ENCODE peak calls at places on chromosomes 13 and 19, in nine cellular contexts. One of them, this sample, is unnamed.
A peak's percentile ranks its signal among the peaks of the same experiment; 100 is the strongest.

GRCh38 chr13:110360598-110360997 is 53.5 kb downstream of the COL4A2 start:
- DNase-seq in PC-9: no peak
- DNase-seq in psoas muscle: no peak
- DNase-seq in neural progenitor cell: peak; percentile 48
- DNase-seq in tibial nerve: no peak
- DNase-seq in CD4-positive, alpha-beta T cell: no peak
- DNase-seq in breast epithelium: no peak
- DNase-seq in transverse colon: no peak
- DNase-seq in astrocyte: no peak
- DNase-seq in this sample: no peak

GRCh38 chr13:111854403-111854802 is 212.5 kb upstream of the SOX1 start:
- DNase-seq in PC-9: no peak
- DNase-seq in psoas muscle: no peak
- DNase-seq in neural progenitor cell: no peak
- DNase-seq in tibial nerve: no peak
- DNase-seq in CD4-positive, alpha-beta T cell: no peak
- DNase-seq in breast epithelium: no peak
- DNase-seq in transverse colon: no peak
- DNase-seq in astrocyte: no peak
- DNase-seq in this sample: no peak

GRCh38 chr19:14439014-14439413 is 5.9 kb downstream of the PKN1 start:
- DNase-seq in PC-9: no peak
- DNase-seq in psoas muscle: no peak
- DNase-seq in neural progenitor cell: no peak
- DNase-seq in tibial nerve: no peak
- DNase-seq in CD4-positive, alpha-beta T cell: no peak
- DNase-seq in breast epithelium: no peak
- DNase-seq in transverse colon: no peak
- DNase-seq in astrocyte: no peak
- DNase-seq in this sample: no peak

GRCh38 chr13:72983085-72983768 is 75.6 kb upstream of the KLF5 start:
- DNase-seq in PC-9: no peak
- DNase-seq in psoas muscle: no peak
- DNase-seq in neural progenitor cell: no peak
- DNase-seq in tibial nerve: no peak
- DNase-seq in CD4-positive, alpha-beta T cell: no peak
- DNase-seq in breast epithelium: no peak
- DNase-seq in transverse colon: peak; percentile 45
- DNase-seq in astrocyte: peak; percentile 13
- DNase-seq in this sample: peak; percentile 63

GRCh38 chr13:77429320-77430142 is 102.6 kb upstream of the MYCBP2 start:
- DNase-seq in PC-9: no peak
- DNase-seq in psoas muscle: no peak
- DNase-seq in neural progenitor cell: no peak
- DNase-seq in tibial nerve: no peak
- DNase-seq in CD4-positive, alpha-beta T cell: no peak
- DNase-seq in breast epithelium: no peak
- DNase-seq in transverse colon: no peak
- DNase-seq in astrocyte: peak; percentile 71
- DNase-seq in this sample: no peak

GRCh38 chr13:93180376-93180966 is 46.1 kb upstream of the GPC6 start:
- DNase-seq in PC-9: no peak
- DNase-seq in psoas muscle: no peak
- DNase-seq in neural progenitor cell: no peak
- DNase-seq in tibial nerve: no peak
- DNase-seq in CD4-positive, alpha-beta T cell: no peak
- DNase-seq in breast epithelium: no peak
- DNase-seq in transverse colon: no peak
- DNase-seq in astrocyte: peak; percentile 96
- DNase-seq in this sample: no peak

GRCh38 chr13:111398715-111399299 is 78.4 kb downstream of the TEX29 start:
- DNase-seq in PC-9: no peak
- DNase-seq in psoas muscle: no peak
- DNase-seq in neural progenitor cell: no peak
- DNase-seq in tibial nerve: no peak
- DNase-seq in CD4-positive, alpha-beta T cell: no peak
- DNase-seq in breast epithelium: no peak
- DNase-seq in transverse colon: no peak
- DNase-seq in astrocyte: no peak
- DNase-seq in this sample: no peak

GRCh38 chr19:328025-328505 is 16.5 kb downstream of the MIER2 start:
- DNase-seq in PC-9: no peak
- DNase-seq in psoas muscle: no peak
- DNase-seq in neural progenitor cell: no peak
- DNase-seq in tibial nerve: no peak
- DNase-seq in CD4-positive, alpha-beta T cell: no peak
- DNase-seq in breast epithelium: no peak
- DNase-seq in transverse colon: no peak
- DNase-seq in astrocyte: no peak
- DNase-seq in this sample: no peak

GRCh38 chr13:20129076-20129475 is 31.8 kb downstream of the GJA3 start:
- DNase-seq in PC-9: no peak
- DNase-seq in psoas muscle: no peak
- DNase-seq in neural progenitor cell: no peak
- DNase-seq in tibial nerve: no peak
- DNase-seq in CD4-positive, alpha-beta T cell: no peak
- DNase-seq in breast epithelium: no peak
- DNase-seq in transverse colon: no peak
- DNase-seq in astrocyte: no peak
- DNase-seq in this sample: no peak

GRCh38 chr13:20127263-20127562 is 33.6 kb downstream of the GJA3 start:
- DNase-seq in PC-9: no peak
- DNase-seq in psoas muscle: no peak
- DNase-seq in neural progenitor cell: no peak
- DNase-seq in tibial nerve: no peak
- DNase-seq in CD4-positive, alpha-beta T cell: no peak
- DNase-seq in breast epithelium: no peak
- DNase-seq in transverse colon: no peak
- DNase-seq in astrocyte: no peak
- DNase-seq in this sample: no peak

GRCh38 chr13:20126460-20127262 is 34.2 kb downstream of the GJA3 start:
- DNase-seq in PC-9: no peak
- DNase-seq in psoas muscle: no peak
- DNase-seq in neural progenitor cell: no peak
- DNase-seq in tibial nerve: no peak
- DNase-seq in CD4-positive, alpha-beta T cell: no peak
- DNase-seq in breast epithelium: no peak
- DNase-seq in transverse colon: no peak
- DNase-seq in astrocyte: no peak
- DNase-seq in this sample: no peak

GRCh38 chr13:20128459-20128927 is 32.4 kb downstream of the GJA3 start:
- DNase-seq in PC-9: no peak
- DNase-seq in psoas muscle: no peak
- DNase-seq in neural progenitor cell: peak; percentile 51
- DNase-seq in tibial nerve: no peak
- DNase-seq in CD4-positive, alpha-beta T cell: no peak
- DNase-seq in breast epithelium: no peak
- DNase-seq in transverse colon: peak; percentile 41
- DNase-seq in astrocyte: no peak
- DNase-seq in this sample: no peak

GRCh38 chr13:20127563-20128458 is 33.0 kb downstream of the GJA3 start:
- DNase-seq in PC-9: peak; percentile 57
- DNase-seq in psoas muscle: peak; percentile 83
- DNase-seq in neural progenitor cell: peak; percentile 74
- DNase-seq in tibial nerve: peak; percentile 26
- DNase-seq in CD4-positive, alpha-beta T cell: peak; percentile 28
- DNase-seq in breast epithelium: peak; percentile 60
- DNase-seq in transverse colon: peak; percentile 77
- DNase-seq in astrocyte: peak; percentile 47
- DNase-seq in this sample: peak; percentile 80
- TF ChIP-seq CTCF in PC-9: peak; percentile 43
- TF ChIP-seq CTCF in psoas muscle: peak; percentile 42
- TF ChIP-seq CTCF in neural progenitor cell: peak; percentile 57
- TF ChIP-seq CTCF in tibial nerve: peak; percentile 52
- TF ChIP-seq CTCF in CD4-positive, alpha-beta T cell: peak; percentile 29
- TF ChIP-seq CTCF in breast epithelium: no peak
- TF ChIP-seq CTCF in transverse colon: peak; percentile 42
- TF ChIP-seq CTCF in astrocyte: no peak
- TF ChIP-seq CTCF in this sample: peak; percentile 45

DNA sequence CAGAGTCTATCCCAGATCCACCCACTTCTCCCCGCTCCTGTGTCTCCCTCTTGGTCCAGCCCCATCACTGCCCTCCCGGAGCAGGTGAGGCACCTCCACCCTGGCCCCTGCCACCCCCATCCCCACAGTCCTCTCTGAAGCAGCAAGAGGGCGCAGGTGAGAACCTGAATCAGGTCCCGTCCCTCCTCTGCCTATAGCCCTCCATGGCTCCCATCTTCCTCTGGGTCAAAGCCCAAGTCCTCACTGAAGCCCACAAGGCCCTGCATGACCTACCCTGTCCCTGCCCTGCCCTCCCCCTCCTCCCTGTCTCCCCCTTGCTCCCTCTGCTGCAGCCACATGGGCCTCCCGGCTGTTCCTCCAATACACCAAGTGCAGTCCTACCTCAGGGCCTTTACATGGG is 10.8 kb upstream of the ZNRF4 start:
- DNase-seq in PC-9: no peak
- DNase-seq in psoas muscle: no peak
- DNase-seq in neural progenitor cell: no peak
- DNase-seq in tibial nerve: no peak
- DNase-seq in CD4-positive, alpha-beta T cell: no peak
- DNase-seq in breast epithelium: no peak
- DNase-seq in transverse colon: no peak
- DNase-seq in astrocyte: no peak
- DNase-seq in this sample: no peak
- H3K27me3 ChIP-seq in PC-9: peaks cover 2% of the 10 kb centered on the region
- H3K27me3 ChIP-seq in psoas muscle: peaks cover 22% of the 10 kb centered on the region
- H3K27me3 ChIP-seq in neural progenitor cell: peaks cover 29% of the 10 kb centered on the region
- H3K27me3 ChIP-seq in tibial nerve: no peaks in the 10 kb centered on the region
- H3K27me3 ChIP-seq in CD4-positive, alpha-beta T cell: peaks cover 3% of the 10 kb centered on the region
- H3K27me3 ChIP-seq in breast epithelium: peaks cover 28% of the 10 kb centered on the region
- H3K27me3 ChIP-seq in transverse colon: peaks cover 25% of the 10 kb centered on the region
- H3K27me3 ChIP-seq in astrocyte: peaks cover 10% of the 10 kb centered on the region
- H3K27me3 ChIP-seq in this sample: peaks cover 15% of the 10 kb centered on the region

GRCh38 chr19:33488826-33489225 is 32.8 kb downstream of the PEPD start:
- DNase-seq in PC-9: no peak
- DNase-seq in psoas muscle: no peak
- DNase-seq in neural progenitor cell: no peak
- DNase-seq in tibial nerve: no peak
- DNase-seq in CD4-positive, alpha-beta T cell: no peak
- DNase-seq in breast epithelium: no peak
- DNase-seq in transverse colon: no peak
- DNase-seq in astrocyte: no peak
- DNase-seq in this sample: peak; percentile 38

GRCh38 chr19:33486407-33486806 is 35.2 kb downstream of the PEPD start:
- DNase-seq in PC-9: no peak
- DNase-seq in psoas muscle: no peak
- DNase-seq in neural progenitor cell: no peak
- DNase-seq in tibial nerve: no peak
- DNase-seq in CD4-positive, alpha-beta T cell: no peak
- DNase-seq in breast epithelium: no peak
- DNase-seq in transverse colon: no peak
- DNase-seq in astrocyte: no peak
- DNase-seq in this sample: peak; percentile 28

GRCh38 chr19:33490041-33490451 is 31.5 kb downstream of the PEPD start:
- DNase-seq in PC-9: no peak
- DNase-seq in psoas muscle: no peak
- DNase-seq in neural progenitor cell: no peak
- DNase-seq in tibial nerve: no peak
- DNase-seq in CD4-positive, alpha-beta T cell: no peak
- DNase-seq in breast epithelium: peak; percentile 43
- DNase-seq in transverse colon: no peak
- DNase-seq in astrocyte: no peak
- DNase-seq in this sample: peak; percentile 34

GRCh38 chr19:33486936-33487793 is 34.4 kb downstream of the PEPD start:
- DNase-seq in PC-9: no peak
- DNase-seq in psoas muscle: peak; percentile 65
- DNase-seq in neural progenitor cell: no peak
- DNase-seq in tibial nerve: no peak
- DNase-seq in CD4-positive, alpha-beta T cell: no peak
- DNase-seq in breast epithelium: no peak
- DNase-seq in transverse colon: no peak
- DNase-seq in astrocyte: no peak
- DNase-seq in this sample: peak; percentile 28

DNA sequence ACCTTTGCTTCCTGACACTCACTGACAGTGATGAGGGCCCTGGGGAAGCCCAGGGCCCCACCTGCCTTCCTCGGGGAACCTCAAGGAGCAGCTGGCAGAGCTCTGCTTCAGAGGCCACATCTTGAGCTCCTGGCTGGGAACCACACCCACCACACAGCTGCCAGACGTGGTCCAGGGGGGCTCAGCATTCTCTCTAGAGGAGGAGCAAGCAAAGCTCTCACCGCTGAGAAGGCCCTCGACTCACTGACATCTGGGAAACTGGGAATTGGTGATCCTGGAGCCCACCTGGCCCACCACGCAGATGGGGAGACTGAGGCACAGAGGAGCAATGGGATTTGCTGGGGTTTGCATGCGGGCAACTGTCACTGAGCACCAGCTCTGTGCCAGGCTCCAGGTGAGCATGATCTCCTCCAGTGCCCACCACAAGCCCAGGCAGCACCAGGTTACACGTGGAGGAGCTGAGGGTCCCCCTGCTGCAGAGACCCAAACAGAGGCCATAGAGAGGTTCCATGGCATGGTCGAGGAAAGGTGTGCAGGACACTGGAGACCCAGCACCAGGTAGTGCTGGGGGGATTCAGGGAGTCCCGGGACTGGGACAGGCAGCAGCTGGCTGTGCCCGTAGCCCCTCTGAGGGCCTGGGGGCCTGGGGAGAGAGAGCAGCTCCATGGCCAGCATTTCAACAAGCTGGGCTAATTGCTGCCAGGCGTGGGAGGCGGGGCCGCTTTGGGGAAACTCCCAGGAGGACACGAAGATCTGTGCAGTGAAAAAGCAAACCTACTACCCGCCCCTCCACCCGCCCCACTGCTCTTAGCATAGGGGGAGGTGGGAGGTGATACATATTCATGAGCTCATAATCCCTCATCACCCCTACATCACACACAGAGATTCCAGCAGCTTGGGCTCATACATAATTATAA is 33.4 kb downstream of the PEPD start:
- DNase-seq in PC-9: no peak
- DNase-seq in psoas muscle: no peak
- DNase-seq in neural progenitor cell: no peak
- DNase-seq in tibial nerve: no peak
- DNase-seq in CD4-positive, alpha-beta T cell: no peak
- DNase-seq in breast epithelium: no peak
- DNase-seq in transverse colon: no peak
- DNase-seq in astrocyte: no peak
- DNase-seq in this sample: peak; percentile 35
- H3K27ac ChIP-seq in PC-9: no peak overlapping the region
- H3K27ac ChIP-seq in psoas muscle: no peak overlapping the region
- H3K27ac ChIP-seq in neural progenitor cell: no peak overlapping the region
- H3K27ac ChIP-seq in tibial nerve: no peak overlapping the region
- H3K27ac ChIP-seq in CD4-positive, alpha-beta T cell: no peak overlapping the region
- H3K27ac ChIP-seq in breast epithelium: no peak overlapping the region
- H3K27ac ChIP-seq in transverse colon: no peak overlapping the region
- H3K27ac ChIP-seq in astrocyte: no peak overlapping the region
- H3K27ac ChIP-seq in this sample: no peak overlapping the region

DNA sequence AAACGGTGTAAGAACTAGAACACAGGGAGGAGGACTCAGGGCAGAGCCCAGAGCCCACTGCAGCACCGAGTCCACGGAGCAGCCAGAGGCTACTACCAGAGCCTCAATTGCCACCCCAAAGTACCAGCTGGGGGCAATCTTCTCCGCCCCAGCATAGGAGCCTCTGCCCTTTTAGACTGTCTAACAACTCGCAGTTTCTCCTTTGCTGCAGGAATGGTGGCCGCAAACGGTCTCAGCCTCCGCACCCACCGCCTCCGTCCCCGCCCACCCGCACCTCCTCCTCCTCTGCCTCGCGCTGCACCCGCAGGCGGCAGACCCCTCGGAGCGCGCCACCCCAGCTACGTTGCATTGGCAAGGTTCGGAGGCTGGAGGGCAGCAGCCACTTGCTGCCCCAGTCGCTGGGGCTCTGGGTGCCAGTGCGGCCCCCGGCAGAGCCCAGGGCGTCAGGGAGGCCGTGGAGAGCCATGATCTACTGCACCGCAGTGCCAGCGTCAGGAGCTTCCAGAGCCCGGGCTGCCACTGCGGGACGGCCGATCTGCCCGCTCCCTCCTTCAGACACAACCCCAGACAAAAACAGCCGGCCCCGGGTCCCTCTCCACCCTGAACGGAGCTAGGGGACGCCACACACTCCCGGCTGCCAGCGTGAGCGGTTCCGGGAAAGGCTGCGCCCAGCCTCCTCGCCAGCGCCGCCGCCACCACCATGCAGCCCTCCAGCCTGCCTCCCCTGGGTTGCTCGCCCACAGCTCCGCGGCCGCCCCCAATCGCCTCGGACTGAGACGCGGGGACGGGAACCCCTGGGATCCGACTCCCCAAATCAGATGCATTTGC is 1.8 kb downstream of the FGF14 start:
- DNase-seq in PC-9: no peak
- DNase-seq in psoas muscle: peak; percentile 48
- DNase-seq in neural progenitor cell: peak; percentile 46
- DNase-seq in tibial nerve: no peak
- DNase-seq in CD4-positive, alpha-beta T cell: peak; percentile 2
- DNase-seq in breast epithelium: no peak
- DNase-seq in transverse colon: peak; percentile 9
- DNase-seq in astrocyte: no peak
- DNase-seq in this sample: peak; percentile 37
- TF ChIP-seq CTCF in PC-9: no peak
- TF ChIP-seq CTCF in psoas muscle: peak; percentile 4
- TF ChIP-seq CTCF in neural progenitor cell: peak; percentile 25
- TF ChIP-seq CTCF in tibial nerve: no peak
- TF ChIP-seq CTCF in CD4-positive, alpha-beta T cell: no peak
- TF ChIP-seq CTCF in breast epithelium: no peak
- TF ChIP-seq CTCF in transverse colon: no peak
- TF ChIP-seq CTCF in astrocyte: no peak
- TF ChIP-seq CTCF in this sample: no peak